ENCODE peak calls at places on chromosomes 3 and 15, in seven cellular contexts. G is body of pancreas, T is SJSA1, U is cardiac muscle cell, J is heart left ventricle, M is psoas muscle, I is aorta. E is an unnamed sample.
A peak's percentile ranks its signal among the peaks of the same experiment; 100 is the strongest.

GRCh38 chr3:185290266-185290665 is 36.4 kb upstream of the EHHADH start:
- DNase-seq in G (no peak), T (no peak), U (no peak), J (no peak), M (no peak), I (no peak), E (no peak)

GRCh38 chr15:86611392-86612040 is 531.8 kb downstream of the AGBL1 start:
- DNase-seq in G (no peak), T (peak; percentile 18), U (no peak), J (no peak), M (no peak), I (no peak), E (no peak)

GRCh38 chr3:112308151-112308911 is 14.3 kb upstream of the SLC9C1 start:
- DNase-seq in G (peak; percentile 21), T (no peak), U (peak; percentile 76), J (no peak), M (no peak), I (no peak), E (peak; percentile 47)

GRCh38 chr3:14646589-14647413 is 4.8 kb upstream of the CCDC174 start:
- DNase-seq in G (no peak), T (no peak), U (no peak), J (no peak), M (no peak), I (no peak), E (no peak)

GRCh38 chr15:89101302-89102191 is 13.3 kb downstream of the ABHD2 start:
- DNase-seq in G (peak; percentile 68), T (peak; percentile 89), U (peak; percentile 51), J (peak; percentile 75), M (peak; percentile 87), I (peak; percentile 88), E (peak; percentile 81)

GRCh38 chr3:165378761-165379160 is 182.6 kb upstream of the SLITRK3 start:
- DNase-seq in G (no peak), T (no peak), U (no peak), J (no peak), M (no peak), I (no peak), E (no peak)

GRCh38 chr3:118782755-118783202 is 251.9 kb downstream of the IGSF11 start:
- DNase-seq in G (no peak), T (no peak), U (peak; percentile 7), J (no peak), M (no peak), I (no peak), E (no peak)

GRCh38 chr3:94050546-94050945 is 12.2 kb downstream of the DHFR2 start:
- DNase-seq in G (no peak), T (no peak), U (no peak), J (no peak), M (no peak), I (no peak), E (no peak)

GRCh38 chr3:188397766-188398705 is 244.1 kb downstream of the LPP start:
- DNase-seq in G (no peak), T (no peak), U (peak; percentile 66), J (peak; percentile 16), M (no peak), I (no peak), E (no peak)

GRCh38 chr15:79736435-79737000 is 160.3 kb downstream of the MTHFS start:
- DNase-seq in G (no peak), T (no peak), U (no peak), J (no peak), M (no peak), I (no peak), E (no peak)

GRCh38 chr15:64740361-64741170 is 34.8 kb downstream of the RBPMS2 start:
- DNase-seq in G (peak; percentile 13), T (no peak), U (no peak), J (peak; percentile 58), M (no peak), I (no peak), E (peak; percentile 90)

GRCh38 chr15:60993008-60993407 is 236.1 kb downstream of the RORA start:
- DNase-seq in G (no peak), T (peak; percentile 59), U (no peak), J (no peak), M (no peak), I (no peak), E (no peak)

GRCh38 chr3:184563569-184563925 is 2.0 kb downstream of the EPHB3 start:
- DNase-seq in G (peak; percentile 39), T (no peak), U (no peak), J (no peak), M (no peak), I (peak; percentile 47), E (no peak)

GRCh38 chr15:50144342-50145120 is 25.5 kb upstream of the ATP8B4 start:
- DNase-seq in G (no peak), T (no peak), U (no peak), J (no peak), M (no peak), I (no peak), E (no peak)

GRCh38 chr3:137105277-137105977 is 147.6 kb downstream of the IL20RB start:
- DNase-seq in G (peak; percentile 31), T (peak; percentile 47), U (peak; percentile 84), J (peak; percentile 13), M (no peak), I (no peak), E (no peak)

GRCh38 chr3:169239756-169240155 is 423.8 kb downstream of the MECOM start:
- DNase-seq in G (no peak), T (no peak), U (no peak), J (no peak), M (no peak), I (no peak), E (no peak)

GRCh38 chr3:77186728-77187127 is 146.8 kb downstream of the ROBO2 start:
- DNase-seq in G (no peak), T (no peak), U (no peak), J (no peak), M (no peak), I (no peak), E (no peak)
- H3K4me1 ChIP-seq in G (no peaks in the 10 kb centered on the region), T (no peaks in the 10 kb centered on the region), U (peaks cover 29% of the 10 kb centered on the region), J (peaks cover 21% of the 10 kb centered on the region), M (peaks cover 3% of the 10 kb centered on the region), I (no peaks in the 10 kb centered on the region), E (no peaks in the 10 kb centered on the region)

GRCh38 chr3:110576962-110577361 is 494.7 kb upstream of the NECTIN3 start:
- DNase-seq in G (no peak), T (peak; percentile 91), U (no peak), J (no peak), M (no peak), I (no peak), E (no peak)

GRCh38 chr3:110583373-110583935 is 488.2 kb upstream of the NECTIN3 start:
- DNase-seq in G (no peak), T (no peak), U (peak; percentile 0), J (no peak), M (no peak), I (no peak), E (no peak)

GRCh38 chr3:110577856-110578255 is 493.8 kb upstream of the NECTIN3 start:
- DNase-seq in G (no peak), T (no peak), U (no peak), J (no peak), M (no peak), I (no peak), E (no peak)

GRCh38 chr3:110575702-110576101 is 495.9 kb upstream of the NECTIN3 start:
- DNase-seq in G (no peak), T (no peak), U (no peak), J (no peak), M (no peak), I (no peak), E (no peak)

DNA sequence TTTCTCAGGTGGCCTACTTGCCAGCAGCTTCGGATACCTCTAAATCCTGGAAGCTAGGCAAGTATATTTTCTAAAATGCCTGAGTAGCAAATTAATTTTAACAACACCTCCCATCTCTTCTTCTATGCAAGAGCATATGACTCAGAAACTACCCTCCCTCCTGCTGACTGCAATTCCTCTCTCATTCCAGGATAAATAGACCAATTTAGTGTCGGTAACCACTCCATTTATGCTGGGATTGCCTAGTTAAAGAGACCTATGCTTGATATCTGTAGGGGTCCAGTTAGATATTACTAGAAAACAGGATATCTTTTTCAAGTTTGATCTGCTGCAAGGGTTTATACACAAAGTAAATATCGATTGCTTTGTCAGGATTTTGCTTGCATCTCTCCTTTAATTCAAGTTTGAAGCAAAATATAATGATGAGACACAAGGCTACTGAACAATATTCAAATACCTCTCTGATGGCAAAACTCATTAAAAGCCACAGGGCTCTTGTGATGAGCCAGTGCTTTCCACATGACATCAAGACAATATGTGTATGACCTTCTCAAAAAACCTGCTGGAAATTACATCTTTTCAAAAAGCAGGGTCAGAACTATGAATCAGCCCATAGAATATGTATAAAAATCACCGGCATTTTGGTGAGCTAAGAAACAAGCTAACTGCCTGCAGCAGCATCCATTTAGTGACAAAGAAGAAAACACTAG is 491.6 kb upstream of the NECTIN3 start:
- DNase-seq in G (no peak), T (peak; percentile 48), U (no peak), J (no peak), M (no peak), I (no peak), E (no peak)
- H3K4me1 ChIP-seq in G (no peaks in the 10 kb centered on the region), T (peaks cover 49% of the 10 kb centered on the region), U (peaks cover 8% of the 10 kb centered on the region), J (no peaks in the 10 kb centered on the region), M (no peaks in the 10 kb centered on the region), I (peaks cover 2% of the 10 kb centered on the region), E (no peaks in the 10 kb centered on the region)

GRCh38 chr3:186788482-186789370 is 5.3 kb downstream of the EIF4A2 start:
- DNase-seq in G (no peak), T (peak; percentile 20), U (no peak), J (no peak), M (no peak), I (no peak), E (no peak)

GRCh38 chr3:186786810-186787375 is 3.5 kb downstream of the EIF4A2 start:
- DNase-seq in G (no peak), T (no peak), U (no peak), J (no peak), M (no peak), I (no peak), E (no peak)

GRCh38 chr3:186787642-186788481 is 4.5 kb downstream of the EIF4A2 start:
- DNase-seq in G (no peak), T (peak; percentile 13), U (no peak), J (no peak), M (no peak), I (no peak), E (no peak)

GRCh38 chr3:186790261-186790981 is 7.0 kb downstream of the EIF4A2 start:
- DNase-seq in G (no peak), T (peak; percentile 37), U (peak; percentile 33), J (no peak), M (no peak), I (no peak), E (no peak)

GRCh38 chr3:186789554-186790260 is 6.3 kb downstream of the EIF4A2 start:
- DNase-seq in G (no peak), T (no peak), U (peak; percentile 13), J (no peak), M (no peak), I (no peak), E (no peak)
- H3K4me1 ChIP-seq in G (peaks cover 45% of the 10 kb centered on the region), T (peaks cover 18% of the 10 kb centered on the region), U (peaks cover 12% of the 10 kb centered on the region), J (peaks cover 51% of the 10 kb centered on the region), M (peaks cover 45% of the 10 kb centered on the region), I (no peaks in the 10 kb centered on the region), E (peaks cover 6% of the 10 kb centered on the region)

DNA sequence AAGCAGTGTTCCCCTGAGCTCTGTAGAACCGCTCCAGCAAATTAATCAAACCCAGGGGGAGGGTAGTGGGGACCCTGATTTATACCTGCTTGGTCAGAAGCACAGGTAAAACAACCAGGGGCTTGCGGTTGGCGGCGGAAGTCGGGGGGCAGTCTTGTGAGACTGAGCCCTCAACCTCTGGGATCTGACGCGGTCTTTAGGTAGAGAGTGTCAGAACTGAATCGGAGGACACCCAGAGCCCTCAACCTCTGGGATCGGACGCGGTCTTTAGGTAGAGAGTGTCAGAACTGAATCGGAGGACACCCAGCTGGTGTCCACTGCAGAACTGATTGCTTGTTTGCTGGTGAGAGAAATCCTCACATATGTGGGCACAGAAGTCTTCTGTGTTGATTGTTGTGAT is 12.9 kb upstream of the PAQR5 start:
- DNase-seq in G (no peak), T (no peak), U (no peak), J (no peak), M (no peak), I (no peak), E (no peak)
- H3K4me1 ChIP-seq in G (peaks cover 9% of the 10 kb centered on the region), T (peaks cover under 1% of the 10 kb centered on the region), U (peaks cover 10% of the 10 kb centered on the region), J (peaks cover 13% of the 10 kb centered on the region), M (no peaks in the 10 kb centered on the region), I (no peaks in the 10 kb centered on the region), E (no peaks in the 10 kb centered on the region)